ENCODE peak calls at places on chromosome 11, in six cellular contexts. I, V, Q, X, N and P are unnamed samples.

GRCh38 chr11:105000797-105001196 is 22.2 kb downstream of the CASP5 start:
- DNase-seq in I (peak), V (no peak), Q (no peak), X (no peak), N (peak), P (peak)

GRCh38 chr11:109996060-109996459 is 97.1 kb upstream of the ZC3H12C start:
- DNase-seq in I (no peak), V (no peak), Q (no peak), X (no peak), N (no peak), P (no peak)

GRCh38 chr11:130071211-130071712 is 1.6 kb downstream of the APLP2 start:
- DNase-seq in I (no peak), V (no peak), Q (no peak), X (no peak), N (no peak), P (no peak)

GRCh38 chr11:113647108-113647507 is 59.0 kb downstream of the TMPRSS5 start:
- DNase-seq in I (no peak), V (no peak), Q (no peak), X (no peak), N (peak), P (no peak)

GRCh38 chr11:85697747-85698146 is 11.8 kb upstream of the CCDC89 start:
- DNase-seq in I (no peak), V (no peak), Q (no peak), X (no peak), N (no peak), P (no peak)

GRCh38 chr11:66417000-66417399 is 3.8 kb upstream of the NPAS4 start:
- DNase-seq in I (no peak), V (no peak), Q (no peak), X (no peak), N (no peak), P (no peak)

GRCh38 chr11:113507341-113507740 is 32.1 kb upstream of the DRD2 start:
- DNase-seq in I (no peak), V (no peak), Q (no peak), X (no peak), N (no peak), P (no peak)

GRCh38 chr11:2303627-2304155 is 1.9 kb downstream of the TSPAN32 start:
- DNase-seq in I (no peak), V (peak), Q (peak), X (no peak), N (no peak), P (peak)

GRCh38 chr11:75365711-75366181 is 14.3 kb upstream of the ARRB1 start:
- DNase-seq in I (no peak), V (no peak), Q (no peak), X (no peak), N (no peak), P (no peak)

GRCh38 chr11:119377961-119378667 is 3.4 kb downstream of the USP2 start:
- DNase-seq in I (no peak), V (no peak), Q (no peak), X (no peak), N (peak), P (no peak)

GRCh38 chr11:34830035-34830434 is 86.1 kb downstream of the APIP start:
- DNase-seq in I (no peak), V (no peak), Q (no peak), X (no peak), N (no peak), P (no peak)

GRCh38 chr11:765025-765801 is 12.1 kb downstream of the GATD1 start:
- DNase-seq in I (peak), V (peak), Q (peak), X (no peak), N (peak), P (no peak)

GRCh38 chr11:37124384-37124783 is 526.3 kb upstream of the RAG2 start:
- DNase-seq in I (no peak), V (no peak), Q (no peak), X (no peak), N (no peak), P (no peak)

GRCh38 chr11:106076923-106077608 is at the start of gene KBTBD3:
- DNase-seq in I (peak), V (peak), Q (peak), X (peak), N (peak), P (peak)

GRCh38 chr11:38014405-38014804 is 1416.4 kb upstream of the RAG2 start:
- DNase-seq in I (no peak), V (no peak), Q (no peak), X (peak), N (no peak), P (no peak)

GRCh38 chr11:2142762-2143202 is 3.6 kb upstream of the IGF2 start:
- DNase-seq in I (peak), V (no peak), Q (no peak), X (no peak), N (no peak), P (no peak)

GRCh38 chr11:3942160-3942955 is 86.9 kb downstream of the STIM1 start:
- DNase-seq in I (peak), V (no peak), Q (no peak), X (no peak), N (no peak), P (no peak)

GRCh38 chr11:91243065-91243464 is 981.6 kb upstream of the FAT3 start:
- DNase-seq in I (no peak), V (no peak), Q (no peak), X (no peak), N (no peak), P (no peak)

GRCh38 chr11:77381749-77382693 is 80.5 kb upstream of the GDPD4 start:
- DNase-seq in I (no peak), V (no peak), Q (no peak), X (no peak), N (no peak), P (no peak)

GRCh38 chr11:104908186-104908531 is 9.9 kb upstream of the CASP12 start:
- DNase-seq in I (no peak), V (no peak), Q (no peak), X (no peak), N (no peak), P (no peak)

GRCh38 chr11:57649826-57650738 is at the start of gene YPEL4:
- DNase-seq in I (no peak), V (peak), Q (peak), X (peak), N (peak), P (peak)

GRCh38 chr11:9254416-9254815 is 10.7 kb downstream of the DENND5A start:
- DNase-seq in I (no peak), V (no peak), Q (no peak), X (no peak), N (no peak), P (no peak)

GRCh38 chr11:65504671-65505433 is 6.0 kb downstream of the MALAT1 start:
- DNase-seq in I (peak), V (no peak), Q (no peak), X (no peak), N (peak), P (no peak)

GRCh38 chr11:75572744-75573143 is 10.7 kb downstream of the SERPINH1 start:
- DNase-seq in I (no peak), V (no peak), Q (no peak), X (no peak), N (no peak), P (no peak)

GRCh38 chr11:124832571-124832970 is 32.4 kb upstream of the MSANTD2 start:
- DNase-seq in I (no peak), V (no peak), Q (no peak), X (no peak), N (no peak), P (no peak)

GRCh38 chr11:112455791-112456190 is 195.1 kb upstream of the PLET1 start:
- DNase-seq in I (no peak), V (no peak), Q (no peak), X (no peak), N (no peak), P (no peak)

GRCh38 chr11:71991494-71991893 is 7.2 kb upstream of the IL18BP start:
- DNase-seq in I (peak), V (no peak), Q (no peak), X (no peak), N (no peak), P (peak)

GRCh38 chr11:105244157-105244820 is 104.7 kb upstream of the CARD18 start:
- DNase-seq in I (no peak), V (no peak), Q (no peak), X (peak), N (no peak), P (no peak)

GRCh38 chr11:26580929-26581328 is 8.9 kb upstream of the MUC15 start:
- DNase-seq in I (no peak), V (no peak), Q (no peak), X (peak), N (no peak), P (no peak)

GRCh38 chr11:114193730-114194674 is 102.2 kb upstream of the NNMT start:
- DNase-seq in I (no peak), V (no peak), Q (no peak), X (no peak), N (no peak), P (no peak)

GRCh38 chr11:66221726-66222236 is 46.7 kb upstream of the RAB1B start:
- DNase-seq in I (peak), V (no peak), Q (no peak), X (no peak), N (peak), P (peak)

GRCh38 chr11:115360186-115360824 is 143.9 kb downstream of the CADM1 start:
- DNase-seq in I (no peak), V (no peak), Q (no peak), X (no peak), N (no peak), P (no peak)
- TF ChIP-seq CTCF in I (no peak), V (no peak), Q (no peak), X (peak), N (peak), P (no peak)

GRCh38 chr11:82903843-82904586 is 2.5 kb downstream of the DDIAS start:
- DNase-seq in I (no peak), V (no peak), Q (no peak), X (no peak), N (no peak), P (no peak)

GRCh38 chr11:82907376-82907775 is 5.8 kb downstream of the DDIAS start:
- DNase-seq in I (no peak), V (no peak), Q (no peak), X (no peak), N (no peak), P (no peak)

GRCh38 chr11:82908311-82908710 is 6.8 kb downstream of the DDIAS start:
- DNase-seq in I (no peak), V (no peak), Q (no peak), X (no peak), N (no peak), P (no peak)

GRCh38 chr11:82906931-82907330 is 5.4 kb downstream of the DDIAS start:
- DNase-seq in I (no peak), V (no peak), Q (no peak), X (no peak), N (no peak), P (no peak)

DNA sequence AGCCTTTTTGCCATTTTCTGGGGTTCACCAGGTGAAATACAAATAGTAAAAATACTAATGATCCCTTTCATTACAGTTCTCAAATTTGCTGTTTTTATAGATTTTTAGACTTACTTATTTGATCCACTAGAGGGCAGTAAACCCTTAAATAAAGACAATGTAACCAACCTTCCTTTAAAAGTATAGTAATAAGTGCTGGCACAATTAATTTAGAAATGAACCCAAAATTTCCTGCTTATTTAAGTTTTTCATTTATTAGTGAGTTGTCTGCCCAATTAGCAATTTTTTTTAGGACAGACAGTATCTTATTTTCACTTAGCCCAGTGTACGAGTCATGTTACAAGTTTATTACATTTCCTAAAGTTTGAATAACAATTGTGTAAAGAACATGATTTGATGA is 4.7 kb downstream of the DDIAS start:
- DNase-seq in I (no peak), V (no peak), Q (no peak), X (peak), N (no peak), P (no peak)
- TF ChIP-seq CTCF in I (peak), V (peak), Q (peak), X (peak), N (peak), P (peak)

GRCh38 chr11:92735039-92735438 is 234.4 kb upstream of the MTNR1B start:
- DNase-seq in I (no peak), V (no peak), Q (no peak), X (no peak), N (no peak), P (no peak)
- TF ChIP-seq CTCF in I (peak), V (peak), Q (peak), X (peak), N (peak), P (no peak)

GRCh38 chr11:125871391-125872137 is 15.9 kb upstream of the HYLS1 start:
- DNase-seq in I (peak), V (no peak), Q (no peak), X (peak), N (peak), P (no peak)
- TF ChIP-seq CTCF in I (peak), V (peak), Q (peak), X (peak), N (peak), P (peak)

DNA sequence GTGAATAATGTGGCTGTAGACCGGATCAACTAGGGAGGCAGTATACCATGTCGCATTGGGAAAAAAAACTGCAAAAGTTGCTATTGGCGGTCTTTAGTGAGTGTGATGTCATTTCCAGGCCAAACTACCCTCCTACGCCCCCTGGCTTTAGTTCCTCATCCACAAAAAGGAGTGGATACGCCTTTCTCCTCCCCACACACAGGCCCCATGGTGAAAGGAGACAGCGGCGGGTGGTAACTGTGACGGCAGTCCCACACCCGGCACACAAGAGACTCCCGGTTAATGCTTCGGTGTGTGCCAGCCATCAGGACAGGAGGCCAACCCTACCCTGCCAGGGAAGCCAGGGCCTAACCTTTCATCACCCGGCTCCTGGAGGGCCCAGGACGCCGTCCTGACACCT is 11.0 kb downstream of the TP53I11 start:
- DNase-seq in I (no peak), V (no peak), Q (peak), X (no peak), N (peak), P (no peak)
- TF ChIP-seq CTCF in I (no peak), V (peak), Q (peak), X (peak), N (peak), P (peak)

DNA sequence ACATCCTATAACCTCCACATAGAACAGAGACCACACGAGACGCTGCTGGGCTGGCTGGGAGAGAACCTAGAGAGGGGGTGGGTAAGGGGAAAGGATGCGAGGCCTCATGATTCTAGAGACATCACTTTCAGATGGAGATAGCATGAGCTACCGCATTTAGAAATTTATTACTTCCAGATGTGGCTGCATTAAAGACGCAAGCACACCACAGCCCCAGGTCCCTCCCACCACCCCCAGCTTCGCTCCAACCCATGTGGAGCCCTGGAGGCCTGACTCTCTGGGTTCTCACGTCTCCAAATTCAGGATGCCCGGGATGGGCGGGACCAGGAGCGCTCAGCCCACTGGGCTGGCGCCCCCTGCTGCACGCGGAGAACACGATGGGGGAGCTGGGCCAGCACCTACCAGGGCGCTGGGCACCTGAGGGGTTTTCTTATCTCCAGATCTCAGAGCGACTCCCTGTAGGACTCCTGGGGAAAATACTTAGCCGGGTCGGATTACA is 13.6 kb downstream of the MRPL21 start:
- DNase-seq in I (no peak), V (no peak), Q (peak), X (peak), N (peak), P (no peak)
- TF ChIP-seq CTCF in I (no peak), V (peak), Q (peak), X (peak), N (peak), P (no peak)

DNA sequence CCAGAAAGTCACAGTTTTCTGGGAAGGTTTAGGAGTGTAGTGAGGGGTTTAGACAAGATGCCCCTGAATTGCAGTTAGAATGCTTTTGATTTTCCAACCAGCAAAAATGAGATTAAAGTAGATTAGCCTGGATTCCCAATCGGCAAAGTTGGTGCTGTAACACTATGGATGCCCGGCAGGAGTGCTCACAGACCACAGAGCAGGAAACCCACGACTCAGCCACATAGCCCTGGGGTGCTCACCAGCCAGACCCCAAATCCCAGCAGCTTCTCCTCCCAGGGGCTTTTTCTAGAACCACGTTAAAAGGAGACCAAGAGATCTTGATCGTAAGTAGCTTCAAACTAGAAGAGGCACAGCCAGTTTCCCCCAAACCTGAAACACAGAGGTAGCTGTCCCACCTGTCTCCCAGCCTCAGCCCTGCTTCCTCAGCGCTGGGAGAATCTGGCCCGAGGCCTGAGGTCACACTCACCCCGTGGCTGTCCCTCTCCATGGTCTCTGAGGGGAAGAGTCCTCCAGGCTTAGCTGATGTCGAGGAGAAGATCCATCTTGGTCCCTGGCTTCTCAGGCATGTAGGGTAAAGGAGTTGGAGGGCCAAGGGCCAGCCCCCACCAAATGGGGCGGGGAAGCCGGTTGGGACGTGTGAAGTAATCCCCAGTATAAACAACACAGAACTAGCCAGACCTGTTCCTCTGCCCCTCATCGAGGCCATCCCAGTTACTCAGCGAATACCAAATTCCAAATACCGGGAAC is at the start of gene TMPRSS13:
- DNase-seq in I (no peak), V (no peak), Q (no peak), X (no peak), N (peak), P (peak)
- TF ChIP-seq CTCF in I (no peak), V (no peak), Q (no peak), X (no peak), N (peak), P (no peak)

DNA sequence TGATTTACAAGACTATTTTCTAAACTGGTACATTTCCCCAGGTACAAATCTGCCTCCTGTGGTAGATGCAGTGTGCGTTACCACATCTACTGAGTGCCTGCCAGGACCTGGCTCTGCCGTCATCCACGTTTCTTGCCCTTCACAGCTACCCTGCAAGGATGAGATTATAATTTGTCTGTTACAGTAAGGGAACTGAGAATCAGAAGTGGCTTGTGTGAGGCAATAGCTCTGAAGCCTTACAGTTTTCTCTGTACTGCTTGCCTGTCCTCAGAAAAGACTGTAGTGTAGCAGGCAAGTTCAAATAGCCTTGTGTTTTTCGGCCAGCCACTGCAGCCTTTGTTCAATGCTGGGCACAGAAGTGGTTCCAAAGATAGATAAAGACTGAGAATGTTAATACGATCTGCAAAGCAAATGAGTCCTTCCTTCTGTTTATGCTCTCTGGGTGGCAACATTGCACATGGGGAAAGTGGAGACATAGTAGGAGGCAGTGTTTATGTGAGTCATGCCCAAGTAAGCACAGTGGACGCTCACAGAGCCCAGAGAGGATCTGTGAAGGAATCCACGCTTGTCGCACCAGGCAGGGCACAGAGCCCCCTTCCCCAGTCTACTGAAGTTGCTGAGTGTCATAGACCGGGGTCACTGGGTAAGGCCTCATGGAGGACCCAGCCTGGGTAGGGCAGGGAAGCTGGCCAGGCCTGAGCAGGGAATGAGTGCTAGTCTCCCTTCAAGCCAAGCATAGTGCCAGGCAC is 49.1 kb downstream of the MICAL2 start:
- DNase-seq in I (no peak), V (no peak), Q (no peak), X (peak), N (peak), P (no peak)
- TF ChIP-seq CTCF in I (no peak), V (no peak), Q (no peak), X (no peak), N (no peak), P (no peak)

DNA sequence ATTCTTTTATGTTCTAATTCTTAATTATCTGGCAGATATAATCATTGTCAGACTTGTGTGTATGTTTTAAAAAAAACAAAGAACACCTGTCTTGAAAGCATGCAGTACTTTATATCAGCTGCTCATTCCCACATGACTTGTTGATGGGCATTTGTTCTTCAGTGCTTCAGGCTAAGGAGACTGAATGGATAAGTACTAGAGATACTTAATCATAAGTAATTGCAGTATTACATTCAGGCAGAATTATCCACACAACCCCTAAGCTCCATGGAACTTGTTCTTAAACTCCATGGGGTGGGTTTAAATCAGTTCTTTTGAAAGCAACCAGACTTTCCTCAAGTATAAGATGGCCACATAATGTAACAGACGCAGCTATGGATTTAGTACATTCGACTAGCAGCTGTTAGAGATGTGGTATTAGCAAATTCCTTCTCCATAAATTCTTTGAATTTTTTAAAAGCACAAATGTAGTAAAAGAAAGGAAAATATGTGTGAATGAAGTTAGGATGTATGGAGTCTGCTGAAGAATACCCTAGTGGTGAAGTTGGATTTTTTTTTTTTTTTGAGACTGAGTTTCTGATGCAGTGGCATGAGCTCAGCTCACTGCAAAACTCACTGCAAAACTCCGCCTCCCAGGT is 3.0 kb downstream of the JAM3 start:
- DNase-seq in I (no peak), V (no peak), Q (no peak), X (no peak), N (no peak), P (no peak)
- TF ChIP-seq CTCF in I (no peak), V (no peak), Q (no peak), X (no peak), N (peak), P (no peak)